ENCODE peak calls at places on chromosomes 11 and 22, in eight cellular contexts. T is Caki2, E is HFFc6, O is T-helper 1 cell, K is psoas muscle, P is heart left ventricle, Z is skeletal muscle cell, N is pancreas. D is an unnamed sample.

GRCh38 chr11:2512431-2513407 is 67.9 kb downstream of the KCNQ1 start:
- DNase-seq in T (no peak), E (no peak), O (no peak), K (peak), P (peak), Z (no peak), N (peak), D (no peak)

GRCh38 chr11:42651654-42652053 is 660.1 kb upstream of the API5 start:
- DNase-seq in T (no peak), E (no peak), O (no peak), K (no peak), P (no peak), Z (no peak), N (no peak), D (no peak)

GRCh38 chr11:30295178-30295885 is 27.6 kb upstream of the ARL14EP start:
- DNase-seq in T (no peak), E (no peak), O (no peak), K (no peak), P (no peak), Z (no peak), N (no peak), D (no peak)

GRCh38 chr11:32005786-32006406 is 85.0 kb upstream of the RCN1 start:
- DNase-seq in T (no peak), E (peak), O (no peak), K (no peak), P (no peak), Z (no peak), N (no peak), D (no peak)

GRCh38 chr11:86515297-86516094 is 140.8 kb downstream of the CCDC81 start:
- DNase-seq in T (peak), E (peak), O (no peak), K (no peak), P (no peak), Z (peak), N (no peak), D (no peak)

GRCh38 chr11:45736424-45736823 is 68.5 kb upstream of the SLC35C1 start:
- DNase-seq in T (no peak), E (peak), O (no peak), K (peak), P (no peak), Z (peak), N (peak), D (peak)

GRCh38 chr22:27642104-27642800 is 159.3 kb downstream of the MN1 start:
- DNase-seq in T (no peak), E (no peak), O (no peak), K (peak), P (no peak), Z (no peak), N (no peak), D (no peak)

GRCh38 chr11:108947654-108948570 is 283.0 kb downstream of the DDX10 start:
- DNase-seq in T (no peak), E (peak), O (no peak), K (no peak), P (no peak), Z (no peak), N (no peak), D (no peak)

GRCh38 chr11:134666273-134667174 is 254.5 kb upstream of the B3GAT1 start:
- DNase-seq in T (no peak), E (no peak), O (no peak), K (no peak), P (no peak), Z (no peak), N (no peak), D (no peak)

GRCh38 chr11:96045622-96046456 is 121.9 kb upstream of the MTMR2 start:
- DNase-seq in T (no peak), E (peak), O (no peak), K (no peak), P (peak), Z (peak), N (peak), D (no peak)

GRCh38 chr11:106827687-106828086 is 190.6 kb downstream of the GUCY1A2 start:
- DNase-seq in T (no peak), E (no peak), O (no peak), K (no peak), P (no peak), Z (no peak), N (no peak), D (no peak)

GRCh38 chr11:113351061-113351460 is 36.5 kb upstream of the ANKK1 start:
- DNase-seq in T (no peak), E (no peak), O (no peak), K (no peak), P (no peak), Z (no peak), N (no peak), D (no peak)

GRCh38 chr11:43504316-43504950 is 145.7 kb downstream of the TTC17 start:
- DNase-seq in T (no peak), E (peak), O (no peak), K (no peak), P (no peak), Z (no peak), N (no peak), D (no peak)

GRCh38 chr11:105177658-105178057 is 38.1 kb upstream of the CARD18 start:
- DNase-seq in T (no peak), E (peak), O (no peak), K (no peak), P (no peak), Z (peak), N (no peak), D (no peak)

GRCh38 chr11:41845066-41845465 is 385.6 kb upstream of the LRRC4C start:
- DNase-seq in T (no peak), E (no peak), O (no peak), K (no peak), P (no peak), Z (no peak), N (no peak), D (no peak)

GRCh38 chr11:61072316-61073109 is 29.8 kb upstream of the CD5 start:
- DNase-seq in T (no peak), E (no peak), O (no peak), K (no peak), P (no peak), Z (no peak), N (no peak), D (no peak)